ENCODE peak calls at places on chromosomes 13 and 19, in five cellular contexts. G, O, U, B and P are unnamed samples.

GRCh38 chr13:108734676-108735075 is 105.3 kb downstream of the MYO16 start:
- DNase-seq in G (no peak), O (no peak), U (no peak), B (no peak), P (no peak)

GRCh38 chr19:12611361-12611699 is 610 bp downstream of the ZNF791 start:
- DNase-seq in G (peak), O (peak), U (peak), B (peak), P (peak)

GRCh38 chr13:78022164-78022877 is 103.7 kb upstream of the EDNRB start:
- DNase-seq in G (peak), O (peak), U (peak), B (peak), P (peak)

GRCh38 chr13:44930907-44931676 is 58.2 kb downstream of the NUFIP1 start:
- DNase-seq in G (no peak), O (no peak), U (peak), B (peak), P (no peak)

GRCh38 chr13:23020246-23020843 is 160.4 kb upstream of the SGCG start:
- DNase-seq in G (no peak), O (peak), U (peak), B (peak), P (peak)

GRCh38 chr19:51511353-51511752 is 9.8 kb upstream of the SIGLEC12 start:
- DNase-seq in G (no peak), O (no peak), U (no peak), B (no peak), P (no peak)

GRCh38 chr19:7870571-7871279 is 3.5 kb downstream of the PRR36 start:
- DNase-seq in G (no peak), O (no peak), U (peak), B (peak), P (peak)

GRCh38 chr19:16425993-16426392 is 45.8 kb downstream of the EPS15L1 start:
- DNase-seq in G (no peak), O (no peak), U (no peak), B (no peak), P (no peak)

GRCh38 chr13:82506805-82507404 is 1375.4 kb downstream of the SLITRK1 start:
- DNase-seq in G (no peak), O (no peak), U (no peak), B (no peak), P (no peak)

GRCh38 chr13:38943231-38943630 is 47.4 kb downstream of the STOML3 start:
- DNase-seq in G (no peak), O (no peak), U (no peak), B (no peak), P (no peak)
- H3K27ac ChIP-seq in G (no peak), O (no peak), U (no peak), B (no peak), P (no peak)

DNA sequence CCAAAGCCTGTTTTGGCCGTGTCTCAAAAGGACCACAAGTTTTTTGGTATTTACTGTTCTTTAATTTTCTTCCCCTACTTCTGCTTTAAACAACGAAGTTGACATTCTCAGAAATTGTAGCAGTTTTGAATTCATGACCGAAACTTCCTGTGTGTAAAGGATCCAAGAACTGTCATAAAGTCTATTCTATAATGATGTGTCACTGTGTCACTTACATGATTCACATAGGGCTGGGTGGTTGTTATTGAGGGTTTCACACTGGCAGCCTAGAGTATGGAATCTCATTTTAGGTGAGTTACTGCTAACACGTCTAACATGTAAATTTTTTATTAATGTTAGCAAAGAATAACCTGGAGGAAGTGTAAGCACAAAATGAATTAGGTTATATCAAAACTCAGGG is 741.0 kb upstream of the KLHL1 start:
- DNase-seq in G (no peak), O (no peak), U (no peak), B (no peak), P (no peak)
- H3K27ac ChIP-seq in G (no peak), O (no peak), U (no peak), B (no peak), P (no peak)

GRCh38 chr19:19201697-19202630 is 1.2 kb downstream of the NR2C2AP start:
- DNase-seq in G (no peak), O (no peak), U (no peak), B (no peak), P (no peak)
- H3K27ac ChIP-seq in G (peak), O (no peak), U (no peak), B (peak), P (no peak)

GRCh38 chr13:106917673-106918652 is 350.0 kb upstream of the ARGLU1 start:
- DNase-seq in G (peak), O (peak), U (peak), B (peak), P (peak)

GRCh38 chr13:106917024-106917491 is 349.1 kb upstream of the ARGLU1 start:
- DNase-seq in G (no peak), O (peak), U (no peak), B (no peak), P (no peak)

GRCh38 chr13:106919638-106920037 is 351.7 kb upstream of the ARGLU1 start:
- DNase-seq in G (peak), O (peak), U (peak), B (no peak), P (peak)

GRCh38 chr13:106919093-106919492 is 351.2 kb upstream of the ARGLU1 start:
- DNase-seq in G (no peak), O (no peak), U (no peak), B (no peak), P (no peak)

DNA sequence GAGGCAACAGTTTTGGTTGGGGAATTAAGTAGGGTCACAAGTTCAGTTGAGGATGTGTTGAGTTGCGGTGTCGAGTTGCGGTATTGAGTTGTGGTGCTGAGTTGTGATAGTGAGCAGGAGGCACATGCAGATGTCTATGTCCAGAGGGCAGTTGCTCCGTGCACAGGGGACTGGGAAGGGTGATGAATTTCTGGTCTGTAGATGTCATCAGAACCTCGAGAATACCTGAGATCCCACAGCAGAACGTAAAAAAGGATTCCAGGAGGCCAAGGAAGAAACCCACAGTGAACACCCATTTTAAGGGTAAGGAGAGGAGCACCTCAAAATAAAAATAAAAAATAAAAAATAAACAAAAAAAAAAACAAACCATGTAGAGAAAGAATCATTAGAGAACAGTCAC is 354.4 kb upstream of the ARGLU1 start:
- DNase-seq in G (no peak), O (no peak), U (no peak), B (no peak), P (no peak)
- H3K27ac ChIP-seq in G (no peak), O (no peak), U (no peak), B (no peak), P (no peak)

DNA sequence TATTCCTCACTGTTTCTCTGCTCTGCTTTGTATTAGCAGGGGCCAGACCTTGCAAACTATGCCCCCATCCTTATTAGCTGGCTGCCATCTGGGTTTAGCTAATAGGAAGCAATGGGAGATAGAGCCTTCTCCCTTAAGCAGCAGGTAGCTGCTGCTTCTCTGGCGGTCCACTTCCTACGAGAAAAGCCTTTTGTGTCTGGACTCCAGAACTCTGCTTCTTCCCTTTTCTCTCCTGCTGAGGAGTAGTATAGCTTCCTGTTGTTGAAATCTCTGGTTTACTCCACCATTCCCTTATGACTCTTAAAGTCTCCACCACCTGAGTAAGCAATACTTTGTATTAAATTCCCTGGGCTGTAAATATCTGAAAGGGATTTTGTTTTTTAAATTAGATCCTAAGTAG is 147.1 kb downstream of the DNAJC15 start:
- DNase-seq in G (no peak), O (no peak), U (no peak), B (no peak), P (no peak)
- H3K27ac ChIP-seq in G (no peak), O (no peak), U (no peak), B (no peak), P (no peak)

DNA sequence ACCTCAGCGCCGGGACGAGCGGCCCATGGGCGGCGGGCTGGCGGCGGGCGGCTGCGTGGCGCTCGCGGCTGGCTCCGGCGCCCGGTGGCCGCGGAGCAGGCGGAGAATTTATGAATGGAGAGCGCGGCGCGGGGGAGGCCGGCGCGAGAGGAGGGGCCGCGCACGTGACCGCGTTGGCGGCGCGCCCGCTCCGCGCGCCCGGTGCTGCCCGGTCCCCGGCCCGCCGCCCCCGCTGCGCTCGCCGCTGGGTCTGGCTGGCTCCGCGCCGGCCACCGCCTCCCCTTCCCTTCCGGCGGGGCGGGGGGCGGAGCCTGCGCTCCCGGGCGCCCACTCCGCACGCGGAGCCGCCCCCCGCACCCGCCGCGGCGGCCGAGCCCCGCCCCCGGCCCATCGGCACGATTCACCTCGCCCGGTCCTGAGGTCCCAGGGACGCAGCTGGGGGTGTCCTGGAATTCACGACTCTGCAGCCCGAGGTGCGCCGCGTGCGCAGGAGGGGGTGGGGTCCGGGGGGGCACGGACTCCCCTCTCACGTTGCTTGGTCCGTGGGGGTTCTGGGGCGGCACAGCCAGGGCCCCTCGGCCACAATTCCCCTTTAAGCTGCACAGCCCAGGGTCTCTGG is at the start of gene CBARP:
- DNase-seq in G (no peak), O (no peak), U (no peak), B (no peak), P (no peak)
- H3K27ac ChIP-seq in G (no peak), O (no peak), U (peak), B (no peak), P (peak)